ENCODE peak calls at places on chromosome 5, in ten cellular contexts. T, O, U, M, G, Z, L, E, D and N are unnamed samples.

GRCh38 chr5:41856644-41857491 is 13.4 kb downstream of the OXCT1 start:
- DNase-seq in T (peak), O (no peak), U (peak), M (peak), G (no peak), Z (peak), L (peak), E (peak), D (no peak), N (peak)

GRCh38 chr5:135013947-135014570 is 20.0 kb downstream of the PITX1 start:
- DNase-seq in T (no peak), O (no peak), U (peak), M (no peak), G (peak), Z (no peak), L (no peak), E (peak), D (no peak), N (no peak)

GRCh38 chr5:135241536-135241935 is 157.5 kb downstream of the MACROH2A1 start:
- DNase-seq in T (no peak), O (no peak), U (no peak), M (no peak), G (no peak), Z (peak), L (no peak), E (no peak), D (no peak), N (peak)

GRCh38 chr5:10987881-10988504 is 227.0 kb upstream of the DAP start:
- DNase-seq in T (peak), O (peak), U (no peak), M (peak), G (no peak), Z (peak), L (peak), E (no peak), D (no peak), N (peak)

GRCh38 chr5:95861858-95862561 is 39.5 kb upstream of the GLRX start:
- DNase-seq in T (no peak), O (no peak), U (peak), M (peak), G (no peak), Z (no peak), L (peak), E (peak), D (no peak), N (no peak)

GRCh38 chr5:78547171-78547570 is 101.4 kb downstream of the LHFPL2 start:
- DNase-seq in T (no peak), O (no peak), U (peak), M (peak), G (no peak), Z (peak), L (no peak), E (peak), D (no peak), N (no peak)

GRCh38 chr5:92641031-92641962 is 939.7 kb downstream of the NR2F1-AS1 start:
- DNase-seq in T (no peak), O (no peak), U (peak), M (peak), G (no peak), Z (peak), L (no peak), E (peak), D (no peak), N (peak)

GRCh38 chr5:172450861-172451695 is 3.2 kb downstream of the SH3PXD2B start:
- DNase-seq in T (peak), O (no peak), U (peak), M (peak), G (no peak), Z (no peak), L (peak), E (no peak), D (no peak), N (peak)

GRCh38 chr5:168109441-168109840 is 182.0 kb upstream of the WWC1 start:
- DNase-seq in T (no peak), O (no peak), U (no peak), M (no peak), G (no peak), Z (no peak), L (no peak), E (peak), D (no peak), N (no peak)

GRCh38 chr5:78417026-78417425 is 56.6 kb downstream of the SCAMP1 start:
- DNase-seq in T (no peak), O (no peak), U (peak), M (peak), G (no peak), Z (no peak), L (no peak), E (peak), D (no peak), N (no peak)

GRCh38 chr5:141778211-141778610 is 96.2 kb upstream of the ARAP3 start:
- DNase-seq in T (no peak), O (no peak), U (peak), M (peak), G (no peak), Z (peak), L (peak), E (peak), D (no peak), N (peak)

GRCh38 chr5:84383296-84383815 is 1.3 kb downstream of the EDIL3 start:
- DNase-seq in T (no peak), O (no peak), U (no peak), M (no peak), G (peak), Z (no peak), L (no peak), E (no peak), D (no peak), N (no peak)

GRCh38 chr5:13378073-13378472 is 566.4 kb downstream of the DNAH5 start:
- DNase-seq in T (no peak), O (no peak), U (peak), M (no peak), G (no peak), Z (peak), L (no peak), E (peak), D (no peak), N (no peak)

GRCh38 chr5:93305984-93306383 is 275.0 kb downstream of the NR2F1-AS1 start:
- DNase-seq in T (no peak), O (no peak), U (no peak), M (peak), G (no peak), Z (no peak), L (peak), E (no peak), D (no peak), N (peak)

GRCh38 chr5:25489834-25490538 is 845.2 kb upstream of the CDH10 start:
- DNase-seq in T (no peak), O (no peak), U (no peak), M (peak), G (no peak), Z (no peak), L (no peak), E (peak), D (no peak), N (no peak)

GRCh38 chr5:176619203-176619568 is 9.2 kb upstream of the GPRIN1 start:
- DNase-seq in T (peak), O (peak), U (peak), M (peak), G (no peak), Z (peak), L (peak), E (peak), D (peak), N (peak)

GRCh38 chr5:137141779-137142178 is 357.3 kb downstream of the SPOCK1 start:
- DNase-seq in T (no peak), O (no peak), U (peak), M (peak), G (no peak), Z (no peak), L (peak), E (no peak), D (no peak), N (no peak)

GRCh38 chr5:52725781-52726180 is 61.9 kb upstream of the ITGA1 start:
- DNase-seq in T (peak), O (peak), U (no peak), M (no peak), G (no peak), Z (peak), L (no peak), E (no peak), D (peak), N (no peak)

GRCh38 chr5:103785569-103785968 is 223.0 kb upstream of the NUDT12 start:
- DNase-seq in T (no peak), O (no peak), U (peak), M (peak), G (no peak), Z (no peak), L (no peak), E (peak), D (no peak), N (no peak)

GRCh38 chr5:36640949-36641348 is 34.5 kb downstream of the SLC1A3 start:
- DNase-seq in T (no peak), O (no peak), U (peak), M (no peak), G (no peak), Z (no peak), L (peak), E (no peak), D (no peak), N (no peak)

GRCh38 chr5:160899735-160900134 is 47.7 kb upstream of the ATP10B start:
- DNase-seq in T (no peak), O (no peak), U (no peak), M (no peak), G (no peak), Z (no peak), L (no peak), E (no peak), D (no peak), N (no peak)

GRCh38 chr5:76082790-76083554 is at the start of gene SV2C:
- DNase-seq in T (peak), O (no peak), U (no peak), M (peak), G (no peak), Z (no peak), L (no peak), E (peak), D (peak), N (peak)

GRCh38 chr5:160726721-160727120 is 125.3 kb downstream of the ATP10B start:
- DNase-seq in T (no peak), O (no peak), U (no peak), M (no peak), G (no peak), Z (no peak), L (no peak), E (no peak), D (no peak), N (no peak)

DNA sequence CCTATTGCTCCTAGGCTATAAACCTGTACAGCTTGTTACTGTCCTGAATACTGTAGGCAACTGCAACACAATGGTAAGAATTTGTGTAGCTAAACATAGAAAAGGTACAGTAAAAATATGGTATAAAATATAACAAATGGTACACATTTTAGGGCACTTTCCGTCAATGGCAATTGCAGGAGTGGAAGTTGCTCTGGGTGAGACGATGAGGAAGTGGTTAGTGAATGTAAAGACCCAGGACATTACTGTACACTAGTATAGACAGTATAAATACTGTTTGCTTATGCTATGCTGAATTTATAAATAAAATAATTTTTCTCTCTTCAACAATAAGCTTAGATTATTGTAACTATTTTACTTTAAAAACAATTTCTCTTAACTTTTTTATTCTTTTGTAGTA is 15.6 kb upstream of the ADRB2 start:
- DNase-seq in T (no peak), O (no peak), U (no peak), M (no peak), G (no peak), Z (no peak), L (peak), E (no peak), D (no peak), N (no peak)
- H3K4me3 ChIP-seq in T (no peak), O (no peak), U (no peak), M (no peak), G (no peak), Z (no peak), L (no peak), E (no peak), D (no peak), N (no peak)

GRCh38 chr5:37869221-37869620 is 29.4 kb upstream of the GDNF start:
- DNase-seq in T (no peak), O (no peak), U (peak), M (no peak), G (no peak), Z (no peak), L (no peak), E (no peak), D (no peak), N (no peak)

GRCh38 chr5:37871023-37871815 is 31.4 kb upstream of the GDNF start:
- DNase-seq in T (no peak), O (no peak), U (peak), M (no peak), G (no peak), Z (no peak), L (no peak), E (peak), D (no peak), N (no peak)

GRCh38 chr5:37867634-37868033 is 27.8 kb upstream of the GDNF start:
- DNase-seq in T (no peak), O (no peak), U (no peak), M (no peak), G (no peak), Z (no peak), L (no peak), E (peak), D (no peak), N (no peak)
- TF ChIP-seq CTCF in T (no peak), O (no peak), U (no peak), M (no peak), G (no peak), Z (no peak), L (no peak), E (no peak), D (no peak), N (no peak)

DNA sequence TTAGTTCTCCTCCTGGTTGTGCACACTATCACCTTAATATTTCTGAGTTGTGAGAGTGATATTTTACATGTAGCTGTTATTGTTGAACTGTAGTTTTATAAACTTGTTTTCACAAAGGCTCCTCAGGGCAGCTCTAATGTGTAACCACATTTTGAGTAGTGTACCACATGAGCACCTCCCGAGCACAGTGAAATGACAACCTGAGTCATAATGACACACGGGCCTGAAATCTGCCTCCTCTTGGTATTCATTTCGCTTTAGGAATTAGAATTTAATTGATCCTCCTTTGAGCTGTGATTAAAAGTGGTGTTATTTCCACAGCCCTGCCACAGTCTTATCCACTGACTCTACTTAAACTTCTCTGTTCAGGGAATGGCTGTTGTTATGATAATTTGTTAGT is 7.9 kb downstream of the MTRR start:
- DNase-seq in T (no peak), O (no peak), U (peak), M (peak), G (no peak), Z (peak), L (peak), E (peak), D (no peak), N (no peak)
- H3K4me3 ChIP-seq in T (no peak), O (no peak), U (no peak), M (no peak), G (no peak), Z (no peak), L (no peak), E (no peak), D (no peak), N (no peak)

GRCh38 chr5:3833566-3833965 is 237.9 kb downstream of the IRX1 start:
- DNase-seq in T (no peak), O (no peak), U (no peak), M (no peak), G (no peak), Z (no peak), L (no peak), E (no peak), D (no peak), N (no peak)

GRCh38 chr5:3835817-3836216 is 240.2 kb downstream of the IRX1 start:
- DNase-seq in T (no peak), O (no peak), U (no peak), M (no peak), G (no peak), Z (no peak), L (no peak), E (no peak), D (no peak), N (no peak)

GRCh38 chr5:3837544-3837943 is 241.9 kb downstream of the IRX1 start:
- DNase-seq in T (no peak), O (no peak), U (no peak), M (no peak), G (no peak), Z (no peak), L (no peak), E (no peak), D (no peak), N (no peak)

DNA sequence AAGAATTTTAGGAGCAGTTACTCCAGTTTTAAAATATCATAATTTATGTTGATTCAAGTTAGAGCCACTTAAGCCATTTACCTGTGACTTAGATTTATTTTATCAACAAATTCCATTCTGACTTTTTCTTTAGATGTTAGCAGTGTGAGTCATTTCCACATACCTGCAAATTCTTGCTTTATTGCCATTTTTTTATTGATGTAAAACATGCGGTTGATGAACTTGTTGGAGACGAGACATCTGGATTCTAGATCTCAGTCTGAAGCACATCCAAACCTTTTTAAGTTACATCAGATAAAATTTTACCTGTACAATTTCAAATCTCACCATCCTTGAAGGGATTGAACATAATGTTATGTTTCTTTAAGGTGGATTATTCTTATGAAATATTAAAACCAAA is 240.9 kb downstream of the IRX1 start:
- DNase-seq in T (no peak), O (no peak), U (no peak), M (no peak), G (no peak), Z (no peak), L (no peak), E (no peak), D (no peak), N (no peak)
- TF ChIP-seq CTCF in T (no peak), O (no peak), U (no peak), M (no peak), G (no peak), Z (no peak), L (no peak), E (no peak), D (no peak), N (no peak)

GRCh38 chr5:32562056-32562455 is 23.3 kb upstream of the SUB1 start:
- DNase-seq in T (no peak), O (no peak), U (no peak), M (no peak), G (no peak), Z (no peak), L (no peak), E (no peak), D (no peak), N (no peak)
- H3K4me3 ChIP-seq in T (no peak), O (no peak), U (no peak), M (no peak), G (no peak), Z (no peak), L (no peak), E (no peak), D (no peak), N (no peak)

DNA sequence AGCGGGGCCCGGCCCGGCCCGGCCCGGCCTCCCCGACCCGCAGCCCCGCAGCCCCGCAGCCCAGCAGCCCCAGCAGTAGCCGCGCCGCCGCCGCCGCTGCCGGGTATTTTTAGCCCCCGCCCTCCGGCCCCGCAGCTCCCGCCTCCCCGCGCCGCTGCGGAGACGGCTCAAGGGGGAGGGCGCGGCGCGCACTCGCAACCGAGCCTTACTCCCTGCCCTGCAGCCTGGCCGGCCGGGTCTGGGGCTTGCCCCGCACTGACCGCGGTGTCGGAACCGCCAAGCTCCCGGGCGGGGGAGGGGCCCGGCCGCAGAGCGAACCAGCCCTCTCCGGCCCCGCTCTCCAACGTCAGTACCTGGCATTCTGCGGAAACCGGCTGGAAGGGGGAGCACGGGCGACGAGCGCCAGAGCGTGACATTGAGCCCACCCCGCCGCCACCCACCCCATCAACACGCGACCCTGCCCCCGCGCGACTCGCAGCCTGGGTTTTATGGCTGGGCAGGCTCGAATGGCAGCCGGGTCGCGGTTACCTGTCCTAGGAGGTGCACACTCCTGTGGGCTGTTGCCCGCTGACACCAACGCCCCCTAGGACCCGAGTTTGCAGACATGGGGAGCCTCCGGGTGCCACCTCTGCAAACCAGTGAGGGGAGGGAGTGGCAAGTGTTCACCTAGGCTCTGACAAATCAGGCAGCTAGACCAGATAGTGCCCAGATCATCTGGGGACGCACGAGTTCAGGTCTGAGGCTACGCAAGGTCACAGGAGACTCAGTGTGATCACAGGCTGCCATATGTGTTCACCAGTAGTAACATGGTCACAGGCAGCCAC is at the start of gene ACSL6:
- DNase-seq in T (peak), O (no peak), U (no peak), M (no peak), G (peak), Z (peak), L (no peak), E (no peak), D (peak), N (peak)
- TF ChIP-seq CTCF in T (no peak), O (no peak), U (no peak), M (no peak), G (no peak), Z (no peak), L (no peak), E (no peak), D (no peak), N (no peak)